ENCODE peak calls at places on chromosomes 1 and 21, in four cellular contexts. F is K562, X is HepG2, D is H1. N is an unnamed sample.

GRCh38 chr1:213606252-213606820 is 381.4 kb upstream of the PROX1 start:
- DNase-seq in F (no peak), X (no peak), D (no peak), N (no peak)

GRCh38 chr21:45280178-45280821 is 7.4 kb downstream of the POFUT2 start:
- DNase-seq in F (no peak), X (no peak), D (no peak), N (no peak)

GRCh38 chr1:91781371-91781825 is 104.6 kb downstream of the TGFBR3 start:
- DNase-seq in F (no peak), X (no peak), D (no peak), N (no peak)

GRCh38 chr21:33259995-33260394 is 6.2 kb upstream of the IL10RB start:
- DNase-seq in F (no peak), X (peak; percentile 41), D (no peak), N (no peak)

GRCh38 chr1:201759194-201759814 is 69.7 kb upstream of the IPO9 start:
- DNase-seq in F (no peak), X (no peak), D (no peak), N (no peak)

GRCh38 chr1:173420330-173420806 is 56.8 kb upstream of the PRDX6 start:
- DNase-seq in F (peak; percentile 78), X (peak; percentile 64), D (peak; percentile 71), N (peak; percentile 76)

GRCh38 chr1:190429932-190430331 is 47.7 kb downstream of the BRINP3 start:
- DNase-seq in F (no peak), X (no peak), D (no peak), N (no peak)

GRCh38 chr1:236065509-236066005 is 667 bp upstream of the NID1 start:
- DNase-seq in F (no peak), X (no peak), D (no peak), N (no peak)

GRCh38 chr1:10498231-10498630 is 23.5 kb downstream of the PEX14 start:
- DNase-seq in F (no peak), X (no peak), D (no peak), N (no peak)

GRCh38 chr21:39004776-39005605 is 178.3 kb downstream of the PSMG1 start:
- DNase-seq in F (peak; percentile 38), X (no peak), D (no peak), N (no peak)

GRCh38 chr1:157156058-157156541 is 17.9 kb upstream of the ETV3 start:
- DNase-seq in F (peak; percentile 78), X (peak; percentile 57), D (peak; percentile 98), N (peak; percentile 48)

GRCh38 chr1:177020861-177021589 is 143.5 kb downstream of the ASTN1 start:
- DNase-seq in F (no peak), X (no peak), D (no peak), N (no peak)

GRCh38 chr1:2411801-2412394 is 466 bp downstream of the PEX10 start:
- DNase-seq in F (peak; percentile 91), X (no peak), D (no peak), N (no peak)

GRCh38 chr1:107626075-107626796 is 338.7 kb downstream of the VAV3 start:
- DNase-seq in F (no peak), X (no peak), D (no peak), N (no peak)

GRCh38 chr1:97832490-97832889 is 88.3 kb downstream of the DPYD start:
- DNase-seq in F (no peak), X (no peak), D (no peak), N (no peak)

GRCh38 chr1:119647228-119647733 is 785 bp downstream of the ZNF697 start:
- DNase-seq in F (no peak), X (no peak), D (no peak), N (no peak)

GRCh38 chr1:104238991-104239390 is 489.3 kb downstream of the AMY1C start:
- DNase-seq in F (no peak), X (no peak), D (no peak), N (no peak)

GRCh38 chr21:38561205-38561604 is 62.9 kb upstream of the ERG start:
- DNase-seq in F (no peak), X (no peak), D (no peak), N (no peak)

GRCh38 chr21:15224346-15225086 is 159.7 kb upstream of the NRIP1 start:
- DNase-seq in F (no peak), X (no peak), D (no peak), N (peak; percentile 56)

GRCh38 chr1:247077768-247078314 is 770 bp downstream of the ZNF670 start:
- DNase-seq in F (no peak), X (peak; percentile 20), D (no peak), N (no peak)

GRCh38 chr1:1577367-1578011 is 2.8 kb upstream of the SSU72 start:
- DNase-seq in F (no peak), X (peak; percentile 20), D (no peak), N (no peak)

GRCh38 chr1:181119076-181119989 is 30.8 kb downstream of the IER5 start:
- DNase-seq in F (no peak), X (no peak), D (no peak), N (peak; percentile 57)

GRCh38 chr1:8340456-8340855 is 22.5 kb downstream of the SLC45A1 start:
- DNase-seq in F (no peak), X (no peak), D (no peak), N (no peak)

GRCh38 chr1:27004471-27005165 is 8.0 kb downstream of the TENT5B start:
- DNase-seq in F (peak; percentile 85), X (no peak), D (peak; percentile 74), N (no peak)

DNA sequence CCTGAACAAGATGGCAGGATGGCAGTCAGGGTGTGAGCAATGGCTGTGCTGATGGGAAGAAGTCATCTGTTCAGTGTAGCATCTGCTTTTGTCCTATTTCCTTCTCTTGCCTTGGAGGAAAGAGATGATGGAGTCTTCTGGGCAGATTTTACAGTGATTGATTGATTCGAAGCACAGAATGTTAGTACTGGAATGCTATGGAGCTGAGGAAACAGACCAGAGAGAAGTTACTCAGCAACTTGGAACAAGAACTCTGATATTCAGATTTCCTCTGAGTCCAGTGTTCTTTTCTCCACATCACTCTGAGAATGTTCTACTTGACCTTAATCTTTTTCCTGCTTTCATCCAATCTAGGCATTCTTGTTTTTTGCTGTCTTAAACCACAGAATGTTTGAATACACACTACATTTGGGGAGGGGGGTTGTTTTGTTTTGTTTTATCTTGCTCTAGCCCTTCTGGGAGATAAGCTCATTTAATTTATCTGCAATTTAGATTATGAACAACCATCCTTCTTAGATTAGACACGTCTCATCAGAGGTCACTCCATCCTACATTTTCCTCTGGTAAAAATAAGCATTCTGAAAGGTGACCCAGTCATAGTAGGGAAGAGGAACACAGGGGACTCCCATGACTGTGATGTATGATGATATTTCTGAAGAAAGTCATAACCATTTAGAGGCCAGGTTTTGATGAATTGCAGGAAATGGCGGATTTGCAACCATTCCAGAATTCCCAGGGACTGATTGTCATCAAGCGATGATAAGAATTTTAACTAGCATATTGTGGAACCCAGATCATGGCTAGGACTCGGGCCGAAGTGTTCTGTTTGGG is 286.3 kb downstream of the HLX start:
- DNase-seq in F (no peak), X (no peak), D (no peak), N (no peak)
- H3K4me3 ChIP-seq in F (no peak overlapping the region), X (no peak overlapping the region), D (no peak overlapping the region), N (no peak overlapping the region)

GRCh38 chr21:43572443-43572842 is 86.8 kb downstream of the HSF2BP start:
- DNase-seq in F (no peak), X (no peak), D (no peak), N (no peak)

GRCh38 chr21:43573921-43574320 is 85.4 kb downstream of the HSF2BP start:
- DNase-seq in F (no peak), X (no peak), D (no peak), N (no peak)

GRCh38 chr21:43575466-43575841 is 83.8 kb downstream of the HSF2BP start:
- DNase-seq in F (no peak), X (no peak), D (no peak), N (no peak)

GRCh38 chr21:43574741-43575465 is 84.4 kb downstream of the HSF2BP start:
- DNase-seq in F (no peak), X (no peak), D (no peak), N (no peak)

DNA sequence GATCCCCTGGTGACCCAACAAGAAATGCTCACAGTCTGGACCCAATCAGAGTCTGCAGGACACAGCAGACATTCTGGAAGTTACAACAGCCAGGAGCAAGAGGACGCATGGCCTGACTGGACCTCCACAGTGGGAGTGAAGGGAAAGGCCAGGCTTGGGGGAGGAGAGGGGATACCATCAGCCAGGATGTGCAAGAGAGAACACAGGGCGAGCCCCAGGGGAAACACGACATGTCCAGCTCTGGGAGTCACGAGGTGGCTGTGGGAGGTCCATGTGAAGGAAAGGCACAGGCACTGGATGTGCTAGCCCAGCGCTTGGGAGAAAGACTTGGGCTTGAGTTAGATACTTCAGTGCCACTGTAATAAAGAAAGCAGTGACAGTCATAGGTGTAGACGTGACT is 87.3 kb downstream of the HSF2BP start:
- DNase-seq in F (no peak), X (no peak), D (no peak), N (no peak)
- TF ChIP-seq FOSL1 in F (no peak), X (no peak), D (no peak), N (no peak)

GRCh38 chr1:244413736-244414135 is 38.0 kb downstream of the ADSS2 start:
- DNase-seq in F (no peak), X (no peak), D (no peak), N (no peak)
- H3K4me3 ChIP-seq in F (no peak overlapping the region), X (no peak overlapping the region), D (no peak overlapping the region), N (no peak overlapping the region)

GRCh38 chr1:207711285-207711684 is 40.6 kb upstream of the CD46 start:
- DNase-seq in F (no peak), X (peak; percentile 20), D (no peak), N (peak; percentile 59)
- TF ChIP-seq FOSL1 in F (no peak), X (no peak), D (no peak), N (no peak)

GRCh38 chr1:220878223-220879081 is 791 bp upstream of the HLX start:
- DNase-seq in F (peak; percentile 33), X (no peak), D (peak; percentile 52), N (no peak)
- H3K4me3 ChIP-seq in F (peak overlapping the region; percentile 59), X (no peak overlapping the region), D (peak overlapping the region; percentile 65), N (peak overlapping the region; percentile 58)

DNA sequence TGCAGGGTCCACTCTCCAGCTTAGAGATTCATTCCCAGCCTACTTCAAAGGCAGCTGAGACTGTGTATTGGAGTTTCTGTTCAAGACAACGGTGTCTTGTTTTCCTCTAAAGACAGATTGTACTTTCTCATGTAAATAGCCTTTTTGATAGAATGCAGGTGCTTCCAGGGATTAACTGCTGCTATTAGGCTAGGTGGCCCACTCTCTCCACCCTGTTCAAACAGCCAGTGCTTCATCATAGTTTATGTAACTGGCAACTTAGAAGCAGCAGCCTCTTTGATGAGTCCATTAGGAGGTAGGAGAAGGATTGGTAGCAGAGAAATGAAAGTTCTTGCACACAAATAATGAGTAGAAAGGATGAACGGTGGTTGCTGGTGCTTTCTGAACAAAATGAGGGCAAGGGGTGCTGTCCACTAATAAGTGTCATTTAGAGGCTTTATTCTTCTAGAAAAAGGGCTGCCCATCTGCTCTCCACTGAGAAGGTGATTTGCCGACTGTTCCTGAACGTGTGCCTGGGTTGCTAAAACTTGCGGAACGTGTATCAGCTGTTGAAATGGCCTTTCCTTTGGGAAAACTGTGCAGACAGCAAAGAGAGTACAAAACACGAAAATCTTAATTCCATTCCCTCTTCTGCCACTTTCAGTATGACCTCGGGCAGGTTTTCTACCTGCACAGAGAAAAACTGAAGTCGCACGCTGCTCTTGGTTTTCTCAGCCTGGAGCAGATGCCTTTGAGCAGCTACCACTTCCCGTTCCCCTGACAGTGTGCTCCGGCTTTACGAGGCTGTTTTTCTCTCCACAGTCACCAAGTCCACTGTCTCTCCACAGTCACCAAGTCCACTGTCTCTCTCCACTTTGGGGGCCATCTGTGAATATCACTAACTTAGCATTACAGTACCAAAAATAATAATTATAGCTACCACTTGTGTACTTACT is 228.9 kb downstream of the KIF26B start:
- DNase-seq in F (no peak), X (no peak), D (no peak), N (no peak)
- TF ChIP-seq FOSL1 in F (no peak), X (no peak), D (no peak), N (no peak)

GRCh38 chr1:30776097-30777059 is 18.8 kb upstream of the LAPTM5 start:
- DNase-seq in F (no peak), X (no peak), D (no peak), N (no peak)
- H3K4me3 ChIP-seq in F (no peak overlapping the region), X (no peak overlapping the region), D (no peak overlapping the region), N (no peak overlapping the region)